ENCODE peak calls at places on chromosomes 2 and 18, in six cellular contexts. P, G, C, S, B and X are unnamed samples.

GRCh38 chr2:238504181-238504711 is 77.5 kb downstream of the ASB1 start:
- DNase-seq in P (no peak), G (no peak), C (peak), S (no peak), B (no peak), X (no peak)

GRCh38 chr2:182870227-182870626 is 3.8 kb upstream of the FRZB start:
- DNase-seq in P (peak), G (no peak), C (no peak), S (no peak), B (no peak), X (no peak)

GRCh38 chr2:216066255-216066654 is 15.4 kb downstream of the PECR start:
- DNase-seq in P (no peak), G (peak), C (no peak), S (no peak), B (no peak), X (peak)

GRCh38 chr2:72969706-72970105 is 52.4 kb downstream of the EMX1 start:
- DNase-seq in P (no peak), G (no peak), C (no peak), S (no peak), B (no peak), X (no peak)

GRCh38 chr2:168639501-168639900 is 162.9 kb upstream of the NOSTRIN start:
- DNase-seq in P (peak), G (peak), C (peak), S (no peak), B (no peak), X (peak)

GRCh38 chr2:230441188-230441897 is 25.3 kb downstream of the SP100 start:
- DNase-seq in P (no peak), G (peak), C (no peak), S (peak), B (no peak), X (no peak)

GRCh38 chr2:234178309-234179030 is 128.0 kb downstream of the SPP2 start:
- DNase-seq in P (no peak), G (peak), C (no peak), S (no peak), B (no peak), X (no peak)

GRCh38 chr2:22450831-22451230 is 934.1 kb upstream of the KLHL29 start:
- DNase-seq in P (no peak), G (no peak), C (peak), S (no peak), B (no peak), X (no peak)

GRCh38 chr2:148988337-148988736 is 50.2 kb upstream of the LYPD6B start:
- DNase-seq in P (no peak), G (no peak), C (no peak), S (no peak), B (no peak), X (no peak)

GRCh38 chr2:30639836-30640235 is 167.4 kb downstream of the CAPN13 start:
- DNase-seq in P (no peak), G (no peak), C (no peak), S (no peak), B (no peak), X (no peak)

GRCh38 chr18:70454705-70455322 is 166.0 kb downstream of the SOCS6 start:
- DNase-seq in P (no peak), G (peak), C (no peak), S (no peak), B (no peak), X (peak)

GRCh38 chr2:129248183-129248582 is 731.3 kb upstream of the RAB6C start:
- DNase-seq in P (no peak), G (no peak), C (no peak), S (no peak), B (no peak), X (no peak)

GRCh38 chr2:30235008-30235655 is 3.8 kb downstream of the LBH start:
- DNase-seq in P (no peak), G (no peak), C (peak), S (peak), B (no peak), X (no peak)

GRCh38 chr18:79637181-79637920 is 42.3 kb upstream of the CTDP1 start:
- DNase-seq in P (peak), G (no peak), C (peak), S (no peak), B (no peak), X (no peak)

GRCh38 chr2:236915726-236916125 is 170.0 kb upstream of the COPS8 start:
- DNase-seq in P (no peak), G (peak), C (no peak), S (no peak), B (no peak), X (no peak)

GRCh38 chr2:33240178-33240577 is 236.3 kb upstream of the RASGRP3 start:
- DNase-seq in P (no peak), G (peak), C (no peak), S (no peak), B (no peak), X (peak)

GRCh38 chr2:40431600-40431955 is 20.3 kb downstream of the SLC8A1 start:
- DNase-seq in P (no peak), G (peak), C (peak), S (no peak), B (no peak), X (peak)

GRCh38 chr18:48649231-48649630 is 110.4 kb downstream of the CTIF start:
- DNase-seq in P (peak), G (no peak), C (no peak), S (no peak), B (no peak), X (no peak)
- TF ChIP-seq CTCF in P (no peak), G (no peak), C (no peak), S (no peak), B (no peak), X (peak)

GRCh38 chr2:66584011-66584410 is 149.1 kb downstream of the MEIS1 start:
- DNase-seq in P (no peak), G (no peak), C (no peak), S (no peak), B (no peak), X (no peak)

GRCh38 chr2:66582975-66583842 is 148.3 kb downstream of the MEIS1 start:
- DNase-seq in P (peak), G (no peak), C (peak), S (no peak), B (no peak), X (no peak)

GRCh38 chr2:66582364-66582974 is 147.5 kb downstream of the MEIS1 start:
- DNase-seq in P (no peak), G (no peak), C (peak), S (no peak), B (no peak), X (no peak)

GRCh38 chr2:66585616-66586015 is 150.7 kb downstream of the MEIS1 start:
- DNase-seq in P (no peak), G (no peak), C (peak), S (no peak), B (no peak), X (no peak)

GRCh38 chr2:66587216-66587615 is 152.3 kb downstream of the MEIS1 start:
- DNase-seq in P (peak), G (peak), C (no peak), S (no peak), B (no peak), X (no peak)
- TF ChIP-seq CTCF in P (peak), G (peak), C (no peak), S (no peak), B (no peak), X (peak)

DNA sequence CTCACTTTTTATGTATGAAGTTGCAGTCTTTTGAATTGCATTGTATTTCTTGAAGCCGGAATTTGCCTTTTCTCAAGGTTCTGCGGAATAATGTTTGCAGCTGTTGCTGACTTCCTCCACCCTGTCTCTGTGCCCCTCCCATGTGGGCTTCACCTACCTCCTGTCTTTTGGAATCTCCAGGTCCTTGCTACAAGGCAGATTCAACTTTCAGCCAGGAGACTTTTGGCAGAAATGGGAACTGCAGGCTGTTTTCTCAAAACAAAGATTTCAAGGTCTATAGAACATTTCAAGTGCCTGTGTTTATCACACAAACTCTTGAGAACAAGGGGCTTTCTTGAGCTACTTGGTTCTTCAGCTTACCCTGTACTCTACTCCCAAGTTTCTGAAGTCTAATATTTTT is 25.6 kb downstream of the ZNF236 start:
- DNase-seq in P (peak), G (no peak), C (no peak), S (no peak), B (no peak), X (no peak)
- TF ChIP-seq CTCF in P (no peak), G (no peak), C (no peak), S (no peak), B (no peak), X (peak)

GRCh38 chr2:152507941-152508340 is 173.0 kb downstream of the FMNL2 start:
- DNase-seq in P (no peak), G (no peak), C (no peak), S (no peak), B (no peak), X (no peak)

GRCh38 chr2:152506843-152507242 is 171.9 kb downstream of the FMNL2 start:
- DNase-seq in P (no peak), G (no peak), C (no peak), S (no peak), B (no peak), X (peak)

GRCh38 chr2:152508446-152508845 is 173.5 kb downstream of the FMNL2 start:
- DNase-seq in P (no peak), G (peak), C (no peak), S (no peak), B (no peak), X (no peak)

GRCh38 chr2:152504618-152505017 is 169.6 kb downstream of the FMNL2 start:
- DNase-seq in P (no peak), G (no peak), C (no peak), S (no peak), B (no peak), X (peak)

GRCh38 chr2:152505495-152505906 is 170.5 kb downstream of the FMNL2 start:
- DNase-seq in P (no peak), G (no peak), C (no peak), S (no peak), B (no peak), X (no peak)
- TF ChIP-seq CTCF in P (no peak), G (no peak), C (no peak), S (no peak), B (no peak), X (no peak)

GRCh38 chr2:181051861-181052522 is 71.6 kb downstream of the UBE2E3 start:
- DNase-seq in P (no peak), G (no peak), C (no peak), S (no peak), B (no peak), X (no peak)
- TF ChIP-seq CTCF in P (no peak), G (no peak), C (no peak), S (no peak), B (no peak), X (no peak)

GRCh38 chr2:158207354-158207753 is 105.7 kb downstream of the UPP2 start:
- DNase-seq in P (no peak), G (no peak), C (no peak), S (no peak), B (no peak), X (no peak)

GRCh38 chr2:158202151-158202778 is 100.6 kb downstream of the UPP2 start:
- DNase-seq in P (no peak), G (no peak), C (no peak), S (no peak), B (no peak), X (no peak)

GRCh38 chr2:158199928-158200650 is 98.4 kb downstream of the UPP2 start:
- DNase-seq in P (no peak), G (no peak), C (no peak), S (no peak), B (no peak), X (no peak)

GRCh38 chr2:158205215-158205614 is 103.5 kb downstream of the UPP2 start:
- DNase-seq in P (no peak), G (no peak), C (no peak), S (no peak), B (no peak), X (no peak)

GRCh38 chr2:158204741-158205165 is 103.1 kb downstream of the UPP2 start:
- DNase-seq in P (no peak), G (peak), C (no peak), S (no peak), B (no peak), X (no peak)
- TF ChIP-seq CTCF in P (no peak), G (no peak), C (no peak), S (no peak), B (no peak), X (no peak)

GRCh38 chr2:36318547-36318946 is 37.0 kb upstream of the CRIM1 start:
- DNase-seq in P (no peak), G (peak), C (no peak), S (no peak), B (no peak), X (peak)

GRCh38 chr2:36326286-36326685 is 29.3 kb upstream of the CRIM1 start:
- DNase-seq in P (no peak), G (no peak), C (no peak), S (no peak), B (no peak), X (no peak)

GRCh38 chr2:36322108-36322507 is 33.5 kb upstream of the CRIM1 start:
- DNase-seq in P (no peak), G (peak), C (no peak), S (no peak), B (no peak), X (peak)
- TF ChIP-seq CTCF in P (peak), G (peak), C (no peak), S (no peak), B (no peak), X (peak)

GRCh38 chr2:195709901-195710300 is 52.9 kb downstream of the SLC39A10 start:
- DNase-seq in P (no peak), G (peak), C (no peak), S (no peak), B (no peak), X (no peak)
- TF ChIP-seq CTCF in P (no peak), G (no peak), C (no peak), S (no peak), B (no peak), X (no peak)

GRCh38 chr18:76688724-76689472 is 133.5 kb upstream of the ZNF236 start:
- DNase-seq in P (no peak), G (no peak), C (peak), S (no peak), B (no peak), X (no peak)

GRCh38 chr18:76691800-76692199 is 130.6 kb upstream of the ZNF236 start:
- DNase-seq in P (no peak), G (peak), C (peak), S (no peak), B (no peak), X (peak)

GRCh38 chr18:76686737-76687231 is 135.6 kb upstream of the ZNF236 start:
- DNase-seq in P (peak), G (peak), C (peak), S (no peak), B (no peak), X (peak)

GRCh38 chr18:76687271-76688006 is 134.9 kb upstream of the ZNF236 start:
- DNase-seq in P (no peak), G (no peak), C (no peak), S (no peak), B (no peak), X (no peak)

DNA sequence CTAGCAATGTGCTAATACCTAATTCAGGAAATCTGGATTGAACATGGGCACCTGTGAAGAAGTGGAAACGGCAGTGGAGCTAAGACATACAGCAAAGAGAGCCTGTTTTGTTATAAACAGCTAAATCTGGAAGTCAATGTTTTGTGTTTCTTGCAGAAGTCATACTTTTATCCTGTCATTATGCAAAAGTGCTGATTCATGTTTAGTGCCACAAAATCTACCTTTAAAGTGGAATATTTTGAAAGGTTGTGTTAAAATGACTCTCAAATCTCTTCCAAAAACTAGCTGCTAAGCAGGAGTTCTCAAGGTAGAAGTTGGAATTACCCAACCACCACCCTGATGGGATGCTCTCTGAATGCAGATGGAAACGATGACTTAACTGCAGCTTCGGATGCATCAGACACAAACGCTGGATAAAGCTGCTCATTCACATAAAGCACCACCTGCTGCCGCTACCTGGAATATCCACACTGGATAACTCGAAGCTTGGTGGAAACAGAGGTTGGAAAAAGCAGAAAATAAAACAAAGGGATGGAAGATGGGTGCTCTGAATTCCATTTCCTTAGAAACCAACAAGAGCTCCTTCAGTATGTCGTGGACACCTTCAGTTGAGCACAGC is 132.6 kb upstream of the ZNF236 start:
- DNase-seq in P (no peak), G (no peak), C (peak), S (no peak), B (no peak), X (no peak)
- TF ChIP-seq CTCF in P (no peak), G (no peak), C (no peak), S (no peak), B (no peak), X (peak)

GRCh38 chr2:52343867-52344266 is 1311.9 kb upstream of the NRXN1 start:
- DNase-seq in P (no peak), G (no peak), C (no peak), S (no peak), B (no peak), X (no peak)
- TF ChIP-seq CTCF in P (no peak), G (no peak), C (no peak), S (no peak), B (no peak), X (no peak)